ENCODE peak calls at places on chromosomes 12 and 14, in five cellular contexts. O is adrenal gland; L is left ventricle myocardium inferior; S is A549; V is effector memory CD4-positive, alpha-beta T cell. J is an unnamed sample. For H3K4me1 and H3K9me3, the result is how much of the 10 kb centered on the place peaks cover.

GRCh38 chr14:59101441-59101840 is 87.0 kb upstream of the DAAM1 start:
- DNase-seq in S (no peak), V (no peak), O (no peak), L (no peak), J (no peak)

GRCh38 chr14:79256311-79256879 is 954.9 kb downstream of the DIO2 start:
- DNase-seq in O (no peak), V (no peak), S (no peak), L (no peak), J (no peak)

GRCh38 chr12:63006536-63006935 is 71.6 kb upstream of the PPM1H start:
- DNase-seq in S (no peak), L (no peak), V (no peak), O (no peak), J (no peak)

GRCh38 chr14:67221248-67221981 is 19.8 kb upstream of the PALS1 start:
- DNase-seq in S (no peak), L (no peak), V (no peak), O (no peak), J (no peak)

GRCh38 chr12:117212563-117213190 is 22.4 kb upstream of the FBXO21 start:
- DNase-seq in V (peak), L (peak), S (peak), O (peak), J (peak)

GRCh38 chr12:73863541-73863940 is 674.1 kb upstream of the ATXN7L3B start:
- DNase-seq in L (no peak), V (no peak), S (no peak), O (no peak), J (no peak)

GRCh38 chr14:80781968-80782367 is 159.6 kb downstream of the CEP128 start:
- DNase-seq in L (no peak), O (no peak), S (no peak), V (no peak), J (no peak)

GRCh38 chr14:54549862-54550261 is 17.1 kb upstream of the SAMD4A start:
- DNase-seq in O (no peak), V (no peak), S (no peak), L (no peak), J (no peak)

GRCh38 chr12:123101467-123102004 is 49.4 kb downstream of the PITPNM2 start:
- DNase-seq in O (no peak), V (no peak), L (no peak), S (no peak), J (no peak)

GRCh38 chr12:123100882-123101281 is 50.0 kb downstream of the PITPNM2 start:
- DNase-seq in O (no peak), S (no peak), L (no peak), V (no peak), J (no peak)

GRCh38 chr12:123102781-123103503 is 47.9 kb downstream of the PITPNM2 start:
- DNase-seq in S (no peak), V (no peak), L (no peak), O (no peak), J (no peak)

GRCh38 chr12:123104809-123105208 is 46.1 kb downstream of the PITPNM2 start:
- DNase-seq in O (no peak), S (no peak), L (no peak), V (no peak), J (no peak)

GRCh38 chr12:123102381-123102780 is 48.5 kb downstream of the PITPNM2 start:
- DNase-seq in S (no peak), O (no peak), V (no peak), L (no peak), J (no peak)
- H3K4me1 ChIP-seq in S (under half), O (under half), V (under half), L (half or more), J (under half)

DNA sequence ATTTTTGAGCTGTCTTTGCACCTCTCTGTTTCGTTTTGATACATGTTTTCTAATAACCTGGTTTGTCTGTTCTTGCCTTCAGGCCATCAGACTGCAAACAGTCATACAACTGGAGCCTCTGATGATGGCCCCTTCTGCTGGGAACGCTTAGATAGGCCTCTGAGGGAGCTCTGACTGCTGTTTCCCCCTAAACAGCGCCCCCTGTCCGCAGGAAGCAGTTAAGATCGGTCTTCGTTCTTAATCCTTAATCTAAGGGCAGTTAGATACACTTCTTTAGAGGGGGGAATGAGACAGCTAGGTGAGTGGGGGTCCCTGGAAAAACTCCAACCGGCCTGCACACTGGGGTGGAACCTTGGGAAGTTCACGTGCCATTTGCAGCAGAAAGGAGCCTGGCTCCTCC is 1338.8 kb upstream of the SEL1L start:
- DNase-seq in O (no peak), L (no peak), V (no peak), S (no peak), J (no peak)
- H3K9me3 ChIP-seq in O (under half), L (under half), V (under half), S (under half), J (under half)

GRCh38 chr12:103802586-103802886 is 38.5 kb downstream of the NT5DC3 start:
- DNase-seq in L (no peak), O (no peak), S (no peak), V (no peak), J (no peak)
- H3K4me1 ChIP-seq in L (under half), O (under half), S (half or more), V (under half), J (under half)

DNA sequence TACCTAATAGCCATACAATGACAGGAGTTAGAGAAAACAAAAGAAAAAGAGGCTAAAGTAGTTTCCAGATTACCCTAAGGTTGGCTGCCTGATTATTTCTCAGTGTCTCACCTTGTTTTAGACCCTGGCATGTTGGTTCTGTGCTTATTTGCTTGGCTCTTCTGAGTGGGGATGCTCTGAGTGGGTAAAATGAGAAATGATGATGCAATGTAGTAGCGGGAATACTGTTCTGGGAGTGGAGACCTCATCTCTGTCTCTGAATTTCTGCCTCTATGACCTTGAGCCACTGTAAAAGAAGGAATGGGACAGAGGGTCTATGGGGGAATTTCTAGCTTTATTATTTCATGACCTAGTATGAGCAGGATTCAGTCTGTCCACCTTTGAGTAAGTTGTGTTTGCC is 427.8 kb upstream of the STXBP6 start:
- DNase-seq in L (no peak), V (no peak), O (no peak), S (no peak), J (no peak)
- H3K9me3 ChIP-seq in L (under half), V (under half), O (under half), S (under half), J (under half)